ENCODE peak calls at places on chromosomes 3 and 15, in eight cellular contexts. One of them, this sample, is unnamed.

GRCh38 chr3:480070-480469 is 283.5 kb downstream of the CHL1 start:
- DNase-seq in stimulated activated CD8-positive, alpha-beta memory T cell treated with anti-CD3 and anti-CD28 coated beads, Interleukin-15, amount 100 ng/mL, for 4 hours: no peak
- DNase-seq in stimulated activated CD4-positive, alpha-beta T cell treated with anti-CD3 and anti-CD28 coated beads, Interleukin-15, amount 100 ng/mL, for 24 hours: no peak
- DNase-seq in foreskin fibroblast: no peak
- DNase-seq in CD8-positive, alpha-beta T cell: no peak
- DNase-seq in BE2C: no peak
- DNase-seq in KBM-7: no peak
- DNase-seq in hypothalamus: no peak
- DNase-seq in this sample: no peak

GRCh38 chr3:3799173-3800075 is at the start of gene LRRN1:
- DNase-seq in stimulated activated CD4-positive, alpha-beta T cell treated with anti-CD3 and anti-CD28 coated beads, Interleukin-15, amount 100 ng/mL, for 24 hours: peak
- DNase-seq in BE2C: no peak
- DNase-seq in stimulated activated CD8-positive, alpha-beta memory T cell treated with anti-CD3 and anti-CD28 coated beads, Interleukin-15, amount 100 ng/mL, for 4 hours: peak
- DNase-seq in foreskin fibroblast: no peak
- DNase-seq in hypothalamus: peak
- DNase-seq in CD8-positive, alpha-beta T cell: peak
- DNase-seq in KBM-7: peak
- DNase-seq in this sample: no peak

GRCh38 chr15:83163032-83163431 is 44.6 kb downstream of the HDGFL3 start:
- DNase-seq in CD8-positive, alpha-beta T cell: no peak
- DNase-seq in foreskin fibroblast: no peak
- DNase-seq in BE2C: no peak
- DNase-seq in stimulated activated CD8-positive, alpha-beta memory T cell treated with anti-CD3 and anti-CD28 coated beads, Interleukin-15, amount 100 ng/mL, for 4 hours: no peak
- DNase-seq in hypothalamus: no peak
- DNase-seq in stimulated activated CD4-positive, alpha-beta T cell treated with anti-CD3 and anti-CD28 coated beads, Interleukin-15, amount 100 ng/mL, for 24 hours: no peak
- DNase-seq in KBM-7: peak
- DNase-seq in this sample: no peak

GRCh38 chr15:96075895-96076294 is 254.6 kb upstream of the NR2F2 start:
- DNase-seq in stimulated activated CD4-positive, alpha-beta T cell treated with anti-CD3 and anti-CD28 coated beads, Interleukin-15, amount 100 ng/mL, for 24 hours: no peak
- DNase-seq in BE2C: no peak
- DNase-seq in hypothalamus: no peak
- DNase-seq in stimulated activated CD8-positive, alpha-beta memory T cell treated with anti-CD3 and anti-CD28 coated beads, Interleukin-15, amount 100 ng/mL, for 4 hours: no peak
- DNase-seq in CD8-positive, alpha-beta T cell: no peak
- DNase-seq in foreskin fibroblast: no peak
- DNase-seq in KBM-7: no peak
- DNase-seq in this sample: no peak

GRCh38 chr15:36598529-36599177 is 19.2 kb downstream of the CDIN1 start:
- DNase-seq in foreskin fibroblast: peak
- DNase-seq in CD8-positive, alpha-beta T cell: no peak
- DNase-seq in hypothalamus: no peak
- DNase-seq in stimulated activated CD4-positive, alpha-beta T cell treated with anti-CD3 and anti-CD28 coated beads, Interleukin-15, amount 100 ng/mL, for 24 hours: no peak
- DNase-seq in BE2C: no peak
- DNase-seq in stimulated activated CD8-positive, alpha-beta memory T cell treated with anti-CD3 and anti-CD28 coated beads, Interleukin-15, amount 100 ng/mL, for 4 hours: no peak
- DNase-seq in KBM-7: no peak
- DNase-seq in this sample: no peak

GRCh38 chr3:59545369-59545768 is 495.5 kb upstream of the CFAP20DC start:
- DNase-seq in foreskin fibroblast: no peak
- DNase-seq in stimulated activated CD4-positive, alpha-beta T cell treated with anti-CD3 and anti-CD28 coated beads, Interleukin-15, amount 100 ng/mL, for 24 hours: no peak
- DNase-seq in BE2C: no peak
- DNase-seq in KBM-7: no peak
- DNase-seq in CD8-positive, alpha-beta T cell: no peak
- DNase-seq in stimulated activated CD8-positive, alpha-beta memory T cell treated with anti-CD3 and anti-CD28 coated beads, Interleukin-15, amount 100 ng/mL, for 4 hours: no peak
- DNase-seq in hypothalamus: no peak
- DNase-seq in this sample: no peak

GRCh38 chr15:55588070-55588817 is at the start of gene PYGO1:
- DNase-seq in CD8-positive, alpha-beta T cell: peak
- DNase-seq in BE2C: peak
- DNase-seq in stimulated activated CD4-positive, alpha-beta T cell treated with anti-CD3 and anti-CD28 coated beads, Interleukin-15, amount 100 ng/mL, for 24 hours: peak
- DNase-seq in hypothalamus: peak
- DNase-seq in stimulated activated CD8-positive, alpha-beta memory T cell treated with anti-CD3 and anti-CD28 coated beads, Interleukin-15, amount 100 ng/mL, for 4 hours: no peak
- DNase-seq in foreskin fibroblast: peak
- DNase-seq in KBM-7: peak
- DNase-seq in this sample: no peak

GRCh38 chr3:48016336-48016973 is at the start of gene MAP4:
- DNase-seq in stimulated activated CD4-positive, alpha-beta T cell treated with anti-CD3 and anti-CD28 coated beads, Interleukin-15, amount 100 ng/mL, for 24 hours: no peak
- DNase-seq in BE2C: no peak
- DNase-seq in hypothalamus: no peak
- DNase-seq in foreskin fibroblast: no peak
- DNase-seq in CD8-positive, alpha-beta T cell: no peak
- DNase-seq in stimulated activated CD8-positive, alpha-beta memory T cell treated with anti-CD3 and anti-CD28 coated beads, Interleukin-15, amount 100 ng/mL, for 4 hours: no peak
- DNase-seq in KBM-7: peak
- DNase-seq in this sample: no peak

GRCh38 chr15:70036585-70037343 is 61.0 kb downstream of the TLE3 start:
- DNase-seq in CD8-positive, alpha-beta T cell: no peak
- DNase-seq in stimulated activated CD8-positive, alpha-beta memory T cell treated with anti-CD3 and anti-CD28 coated beads, Interleukin-15, amount 100 ng/mL, for 4 hours: no peak
- DNase-seq in hypothalamus: no peak
- DNase-seq in stimulated activated CD4-positive, alpha-beta T cell treated with anti-CD3 and anti-CD28 coated beads, Interleukin-15, amount 100 ng/mL, for 24 hours: no peak
- DNase-seq in KBM-7: no peak
- DNase-seq in foreskin fibroblast: no peak
- DNase-seq in BE2C: no peak
- DNase-seq in this sample: peak

GRCh38 chr3:170640737-170641171 is 54.9 kb upstream of the SLC7A14 start:
- DNase-seq in foreskin fibroblast: no peak
- DNase-seq in hypothalamus: peak
- DNase-seq in stimulated activated CD8-positive, alpha-beta memory T cell treated with anti-CD3 and anti-CD28 coated beads, Interleukin-15, amount 100 ng/mL, for 4 hours: no peak
- DNase-seq in KBM-7: no peak
- DNase-seq in BE2C: no peak
- DNase-seq in stimulated activated CD4-positive, alpha-beta T cell treated with anti-CD3 and anti-CD28 coated beads, Interleukin-15, amount 100 ng/mL, for 24 hours: no peak
- DNase-seq in CD8-positive, alpha-beta T cell: no peak
- DNase-seq in this sample: no peak

GRCh38 chr3:24829011-24829581 is 334.4 kb upstream of the THRB start:
- DNase-seq in hypothalamus: peak
- DNase-seq in BE2C: peak
- DNase-seq in CD8-positive, alpha-beta T cell: no peak
- DNase-seq in KBM-7: no peak
- DNase-seq in stimulated activated CD4-positive, alpha-beta T cell treated with anti-CD3 and anti-CD28 coated beads, Interleukin-15, amount 100 ng/mL, for 24 hours: no peak
- DNase-seq in foreskin fibroblast: peak
- DNase-seq in stimulated activated CD8-positive, alpha-beta memory T cell treated with anti-CD3 and anti-CD28 coated beads, Interleukin-15, amount 100 ng/mL, for 4 hours: peak
- DNase-seq in this sample: no peak

GRCh38 chr3:171186383-171186782 is 159.9 kb upstream of the SLC2A2 start:
- DNase-seq in KBM-7: no peak
- DNase-seq in hypothalamus: no peak
- DNase-seq in stimulated activated CD4-positive, alpha-beta T cell treated with anti-CD3 and anti-CD28 coated beads, Interleukin-15, amount 100 ng/mL, for 24 hours: no peak
- DNase-seq in BE2C: no peak
- DNase-seq in foreskin fibroblast: no peak
- DNase-seq in stimulated activated CD8-positive, alpha-beta memory T cell treated with anti-CD3 and anti-CD28 coated beads, Interleukin-15, amount 100 ng/mL, for 4 hours: no peak
- DNase-seq in CD8-positive, alpha-beta T cell: no peak
- DNase-seq in this sample: no peak

GRCh38 chr3:113105980-113106379 is 105.4 kb upstream of the BOC start:
- DNase-seq in foreskin fibroblast: no peak
- DNase-seq in KBM-7: no peak
- DNase-seq in hypothalamus: no peak
- DNase-seq in CD8-positive, alpha-beta T cell: no peak
- DNase-seq in stimulated activated CD8-positive, alpha-beta memory T cell treated with anti-CD3 and anti-CD28 coated beads, Interleukin-15, amount 100 ng/mL, for 4 hours: no peak
- DNase-seq in BE2C: no peak
- DNase-seq in stimulated activated CD4-positive, alpha-beta T cell treated with anti-CD3 and anti-CD28 coated beads, Interleukin-15, amount 100 ng/mL, for 24 hours: no peak
- DNase-seq in this sample: no peak

GRCh38 chr15:99452728-99453643 is 112.8 kb upstream of the MEF2A start:
- DNase-seq in stimulated activated CD4-positive, alpha-beta T cell treated with anti-CD3 and anti-CD28 coated beads, Interleukin-15, amount 100 ng/mL, for 24 hours: no peak
- DNase-seq in stimulated activated CD8-positive, alpha-beta memory T cell treated with anti-CD3 and anti-CD28 coated beads, Interleukin-15, amount 100 ng/mL, for 4 hours: no peak
- DNase-seq in hypothalamus: no peak
- DNase-seq in foreskin fibroblast: peak
- DNase-seq in KBM-7: peak
- DNase-seq in CD8-positive, alpha-beta T cell: peak
- DNase-seq in BE2C: peak
- DNase-seq in this sample: no peak

GRCh38 chr15:54131410-54131809 is 153.2 kb downstream of the UNC13C start:
- DNase-seq in stimulated activated CD8-positive, alpha-beta memory T cell treated with anti-CD3 and anti-CD28 coated beads, Interleukin-15, amount 100 ng/mL, for 4 hours: no peak
- DNase-seq in CD8-positive, alpha-beta T cell: no peak
- DNase-seq in stimulated activated CD4-positive, alpha-beta T cell treated with anti-CD3 and anti-CD28 coated beads, Interleukin-15, amount 100 ng/mL, for 24 hours: no peak
- DNase-seq in BE2C: no peak
- DNase-seq in foreskin fibroblast: no peak
- DNase-seq in KBM-7: no peak
- DNase-seq in hypothalamus: no peak
- DNase-seq in this sample: no peak